ENCODE peak calls at places on chromosome X, in five cellular contexts. X is hepatocyte, N is A673, V is PC-9, L is fibroblast of lung. Z is an unnamed sample.
A peak's percentile ranks its signal among the peaks of the same experiment; 100 is the strongest.

GRCh38 chrX:14409341-14409740 is 120.0 kb upstream of the GLRA2 start:
- DNase-seq in X (peak; percentile 55), N (peak; percentile 36), V (peak; percentile 53), L (peak; percentile 55), Z (no peak)

GRCh38 chrX:54825716-54826428 is 18.3 kb downstream of the MAGED2 start:
- DNase-seq in X (no peak), N (no peak), V (no peak), L (no peak), Z (peak; percentile 18)

GRCh38 chrX:110182362-110182761 is 135.5 kb downstream of the AMMECR1 start:
- DNase-seq in X (no peak), N (no peak), V (no peak), L (no peak), Z (no peak)

GRCh38 chrX:119145241-119145653 is 17.6 kb upstream of the KIAA1210 start:
- DNase-seq in X (peak; percentile 26), N (peak; percentile 21), V (no peak), L (peak; percentile 2), Z (peak; percentile 48)

GRCh38 chrX:31268359-31268758 is 196.5 kb upstream of the FTHL17 start:
- DNase-seq in X (no peak), N (no peak), V (no peak), L (peak; percentile 26), Z (no peak)

GRCh38 chrX:22389544-22390243 is 117.0 kb downstream of the CBLL2 start:
- DNase-seq in X (no peak), N (peak; percentile 3), V (peak; percentile 69), L (peak; percentile 84), Z (no peak)

GRCh38 chrX:153934473-153935325 is at the start of gene NAA10:
- DNase-seq in X (peak; percentile 88), N (peak; percentile 73), V (no peak), L (peak; percentile 56), Z (peak; percentile 73)

GRCh38 chrX:22674947-22675346 is 324.8 kb upstream of the DDX53 start:
- DNase-seq in X (no peak), N (no peak), V (peak; percentile 35), L (no peak), Z (no peak)

GRCh38 chrX:134717698-134718328 is 59.5 kb upstream of the PLAC1 start:
- DNase-seq in X (no peak), N (no peak), V (no peak), L (no peak), Z (no peak)

GRCh38 chrX:78886550-78886949 is 58.6 kb upstream of the P2RY10 start:
- DNase-seq in X (peak; percentile 6), N (peak; percentile 68), V (no peak), L (no peak), Z (peak; percentile 8)

GRCh38 chrX:104566921-104567501 is 1.0 kb downstream of the IL1RAPL2 start:
- DNase-seq in X (peak; percentile 18), N (no peak), V (peak; percentile 35), L (no peak), Z (peak; percentile 35)
- TF ChIP-seq EZH2 in X (no peak), N (no peak), V (no peak), L (no peak), Z (peak; percentile 69)

GRCh38 chrX:19515615-19516105 is 352 bp upstream of the MAP3K15 start:
- DNase-seq in X (no peak), N (no peak), V (no peak), L (no peak), Z (peak; percentile 25)

GRCh38 chrX:19512359-19512758 is 2.9 kb downstream of the MAP3K15 start:
- DNase-seq in X (no peak), N (no peak), V (no peak), L (no peak), Z (no peak)

GRCh38 chrX:19513383-19513782 is 1.9 kb downstream of the MAP3K15 start:
- DNase-seq in X (no peak), N (no peak), V (no peak), L (peak; percentile 20), Z (peak; percentile 11)

GRCh38 chrX:19512961-19513360 is 2.3 kb downstream of the MAP3K15 start:
- DNase-seq in X (no peak), N (no peak), V (no peak), L (no peak), Z (no peak)

DNA sequence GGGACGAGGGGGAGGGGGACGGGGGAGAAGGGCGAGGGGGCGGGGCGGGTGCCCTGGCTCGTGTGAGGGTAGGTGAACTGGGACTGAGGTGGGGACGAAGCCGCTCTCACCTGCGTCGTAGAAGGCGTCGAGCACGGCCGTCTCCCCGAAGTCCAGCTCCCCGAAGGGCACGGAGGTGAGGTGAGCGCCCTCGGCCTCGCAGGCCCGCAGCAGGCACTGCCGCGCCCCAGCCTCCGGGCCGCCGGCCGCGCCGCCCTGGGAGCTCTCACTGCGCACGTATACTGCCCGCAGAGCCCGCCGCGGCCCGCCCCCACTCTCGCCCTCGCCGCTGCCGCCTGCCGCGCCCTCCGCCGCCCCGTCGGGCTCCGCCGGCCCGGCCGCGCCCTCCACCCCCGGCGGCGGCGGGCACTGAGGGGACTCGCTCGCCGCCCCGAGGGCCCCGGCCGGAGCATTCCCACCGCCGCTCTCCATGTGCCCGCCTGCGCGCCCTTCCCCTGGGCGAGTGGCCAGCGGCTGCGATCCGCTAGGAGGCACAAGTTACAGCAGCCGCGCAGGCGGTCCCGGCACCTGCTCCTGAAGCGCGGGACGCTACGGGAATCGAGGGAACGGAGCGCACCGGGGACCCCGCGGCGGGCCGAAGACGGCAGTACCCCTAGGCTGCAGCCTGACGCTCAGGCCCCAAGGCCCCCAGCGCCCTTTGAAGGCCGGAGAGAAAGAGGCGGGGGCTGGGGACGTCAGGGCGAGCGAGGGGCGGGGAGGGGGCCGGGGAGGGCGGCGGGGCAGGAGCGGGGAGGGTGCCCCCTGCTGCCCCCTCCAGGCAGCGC is at the start of gene MAP3K15:
- DNase-seq in X (peak; percentile 39), N (peak; percentile 45), V (no peak), L (no peak), Z (peak; percentile 61)
- TF ChIP-seq EZH2 in X (no peak), N (no peak), V (no peak), L (no peak), Z (no peak)

DNA sequence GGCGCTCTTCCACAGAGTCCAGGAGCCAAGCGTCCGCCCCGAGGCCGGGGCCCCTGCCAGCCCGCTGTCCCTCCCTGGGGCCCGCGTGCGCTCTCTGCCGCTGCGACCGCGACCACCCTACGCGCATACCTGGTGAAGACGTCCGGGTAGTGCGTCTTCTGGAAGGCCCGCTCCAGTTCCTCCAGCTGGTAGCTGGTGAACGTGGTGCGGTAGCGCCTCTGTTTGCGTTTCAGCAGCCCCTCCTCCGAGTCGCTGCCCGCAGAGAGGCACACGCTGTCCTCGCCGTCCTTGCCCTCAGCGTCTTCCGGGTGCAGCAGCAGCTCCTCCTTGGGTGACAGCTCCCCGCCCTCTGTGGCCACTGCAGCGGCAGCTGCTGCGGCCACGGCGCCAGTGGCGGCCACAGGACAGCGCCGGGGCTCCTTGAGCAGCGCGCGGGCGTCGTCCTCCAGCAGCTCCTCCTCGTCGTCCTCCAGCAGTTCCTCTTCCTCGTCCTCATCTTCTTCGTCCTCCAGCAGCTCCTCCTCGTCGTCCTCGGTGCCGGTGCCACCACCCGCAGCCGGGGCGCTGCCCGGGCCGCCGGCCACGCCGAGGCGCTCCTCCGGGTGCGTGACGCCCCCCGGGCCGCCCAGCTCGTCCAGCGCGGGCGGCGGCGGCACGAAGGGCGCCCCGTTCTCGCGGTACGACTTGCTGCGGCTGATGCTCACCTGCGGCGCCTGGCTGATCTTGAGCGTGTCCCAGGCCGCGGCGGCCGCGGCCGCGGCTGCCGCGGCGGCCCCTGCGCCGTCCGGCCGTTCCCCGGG is 2.8 kb downstream of the ARX start:
- DNase-seq in X (no peak), N (no peak), V (no peak), L (no peak), Z (no peak)
- TF ChIP-seq EZH2 in X (no peak), N (no peak), V (no peak), L (peak; percentile 78), Z (peak; percentile 65)

GRCh38 chrX:16711219-16712115 is 1.0 kb downstream of the CTPS2 start:
- DNase-seq in X (peak; percentile 23), N (peak; percentile 17), V (no peak), L (peak; percentile 3), Z (peak; percentile 35)
- TF ChIP-seq EZH2 in X (no peak), N (no peak), V (no peak), L (no peak), Z (no peak)

DNA sequence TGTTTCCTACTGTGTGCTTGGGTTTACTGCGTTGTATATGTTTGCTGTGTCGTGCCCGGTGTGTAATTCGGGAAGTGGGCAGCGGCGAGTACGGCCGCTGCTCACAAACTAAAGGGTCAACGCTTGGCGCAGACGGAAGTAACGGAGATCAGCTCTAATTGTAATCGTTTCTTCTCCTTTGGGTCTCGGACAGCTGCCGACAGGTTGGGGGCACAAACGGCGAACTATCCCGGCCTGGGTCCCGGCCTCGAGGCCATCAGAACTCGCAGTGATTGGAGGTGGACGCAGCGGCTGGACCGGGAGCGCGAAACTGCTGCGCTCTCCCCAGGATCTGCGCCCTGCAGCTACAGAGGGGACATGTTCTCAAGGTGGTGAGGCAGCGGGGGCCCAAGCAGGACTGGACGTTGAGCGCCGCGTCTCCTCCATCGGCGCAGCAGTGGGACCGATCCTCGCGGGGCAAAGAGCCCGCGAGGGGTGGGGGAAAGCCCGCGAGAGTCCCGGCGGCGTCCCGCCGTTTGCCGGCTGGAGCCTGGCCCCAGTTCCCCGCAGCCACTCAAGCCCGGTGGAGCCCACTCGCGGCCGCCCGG is 516 bp upstream of the ZIC3 start:
- DNase-seq in X (no peak), N (no peak), V (no peak), L (no peak), Z (peak; percentile 2)
- TF ChIP-seq EZH2 in X (peak; percentile 60), N (no peak), V (no peak), L (peak; percentile 43), Z (no peak)

DNA sequence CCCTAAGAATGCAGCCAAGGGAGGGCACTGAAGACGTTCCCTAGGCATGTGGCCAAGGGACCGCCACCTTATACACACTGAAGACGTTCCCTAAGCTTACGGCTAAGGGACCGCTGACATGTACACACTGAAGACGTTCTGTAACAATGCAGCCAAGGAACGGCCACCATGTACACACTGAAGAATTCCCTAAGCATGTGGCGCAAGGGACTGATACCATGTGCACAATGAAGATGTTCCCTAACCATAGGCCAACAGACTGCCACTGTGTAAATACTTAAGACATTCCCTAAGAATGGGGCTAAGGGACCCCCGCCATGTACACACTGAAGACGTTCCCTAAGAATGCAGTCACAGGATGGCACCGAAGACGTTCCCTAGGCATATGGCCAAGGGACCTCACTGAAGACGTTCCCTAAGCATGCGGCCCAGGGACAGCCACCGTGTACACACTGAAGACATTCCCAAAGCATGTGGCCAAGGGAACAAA is 36.1 kb downstream of the DHRSX start:
- DNase-seq in X (no peak), N (peak; percentile 93), V (no peak), L (peak; percentile 76), Z (peak; percentile 61)
- TF ChIP-seq EZH2 in X (no peak), N (no peak), V (no peak), L (no peak), Z (no peak)

GRCh38 chrX:120575379-120576114 is 14.8 kb upstream of the CUL4B start:
- DNase-seq in X (no peak), N (no peak), V (no peak), L (no peak), Z (peak; percentile 42)
- TF ChIP-seq EZH2 in X (no peak), N (no peak), V (no peak), L (no peak), Z (no peak)

GRCh38 chrX:72306085-72306801 is 529 bp upstream of the CITED1 start:
- DNase-seq in X (no peak), N (peak; percentile 40), V (no peak), L (no peak), Z (peak; percentile 28)

GRCh38 chrX:72308566-72309296 is 3.0 kb upstream of the CITED1 start:
- DNase-seq in X (peak; percentile 69), N (peak; percentile 83), V (no peak), L (peak; percentile 61), Z (peak; percentile 83)

GRCh38 chrX:72306851-72307645 is 1.3 kb upstream of the CITED1 start:
- DNase-seq in X (peak; percentile 48), N (peak; percentile 78), V (peak; percentile 37), L (peak; percentile 64), Z (peak; percentile 70)

GRCh38 chrX:72308209-72308565 is 2.5 kb upstream of the CITED1 start:
- DNase-seq in X (no peak), N (no peak), V (no peak), L (no peak), Z (no peak)

GRCh38 chrX:72307646-72308051 is 1.9 kb upstream of the CITED1 start:
- DNase-seq in X (no peak), N (no peak), V (no peak), L (no peak), Z (peak; percentile 17)
- TF ChIP-seq EZH2 in X (no peak), N (no peak), V (no peak), L (peak; percentile 72), Z (peak; percentile 81)